ENCODE peak calls at places on chromosome 5, in seven cellular contexts. X is transverse colon; S is esophagus muscularis mucosa; M is lung; Y is naive thymus-derived CD4-positive, alpha-beta T cell; C is hepatocyte; D is pancreas. K is an unnamed sample. For H3K27me3 and H3K4me1, the result is how much of the 10 kb centered on the place peaks cover.

GRCh38 chr5:39177629-39177959 is 41.8 kb downstream of the FYB1 start:
- DNase-seq in S (peak), C (no peak), Y (peak), D (no peak), M (no peak), X (no peak), K (no peak)

GRCh38 chr5:115979628-115980041 is 17.4 kb downstream of the LVRN start:
- DNase-seq in M (no peak), Y (no peak), X (no peak), C (no peak), S (no peak), D (no peak), K (no peak)

GRCh38 chr5:17882760-17883488 is 248.7 kb downstream of the TAF11L14 start:
- DNase-seq in Y (no peak), M (no peak), S (no peak), D (no peak), C (peak), X (no peak), K (peak)

GRCh38 chr5:94524841-94525697 is 93.3 kb downstream of the KIAA0825 start:
- DNase-seq in D (no peak), C (peak), X (no peak), M (no peak), S (no peak), Y (peak), K (no peak)

GRCh38 chr5:128920345-128921215 is 44.7 kb upstream of the SLC27A6 start:
- DNase-seq in D (no peak), X (no peak), C (no peak), Y (no peak), S (no peak), M (no peak), K (peak)

GRCh38 chr5:81097733-81098132 is 135.4 kb upstream of the CKMT2 start:
- DNase-seq in C (no peak), D (no peak), S (no peak), Y (no peak), X (no peak), M (no peak), K (no peak)

GRCh38 chr5:42691413-42691861 is 65.2 kb upstream of the CCDC152 start:
- DNase-seq in M (no peak), C (peak), Y (no peak), X (no peak), S (no peak), D (no peak), K (peak)

GRCh38 chr5:95411476-95411875 is 20.3 kb downstream of the FAM81B start:
- DNase-seq in C (no peak), D (no peak), X (no peak), M (no peak), S (no peak), Y (no peak), K (no peak)

GRCh38 chr5:89283758-89284493 is 400.9 kb upstream of the MEF2C start:
- DNase-seq in Y (no peak), X (no peak), M (no peak), C (no peak), D (no peak), S (no peak), K (no peak)

GRCh38 chr5:60823574-60823973 is 20.5 kb downstream of the ELOVL7 start:
- DNase-seq in Y (no peak), X (no peak), M (no peak), C (no peak), S (no peak), D (no peak), K (no peak)

GRCh38 chr5:18394154-18394804 is 760.0 kb downstream of the TAF11L14 start:
- DNase-seq in S (no peak), C (peak), M (peak), Y (peak), X (peak), D (peak), K (peak)

GRCh38 chr5:113771483-113771882 is 258.0 kb downstream of the YTHDC2 start:
- DNase-seq in M (no peak), C (no peak), Y (no peak), S (peak), X (no peak), D (no peak), K (no peak)

GRCh38 chr5:68285075-68285827 is 69.7 kb downstream of the PIK3R1 start:
- DNase-seq in C (peak), S (no peak), Y (no peak), X (no peak), D (no peak), M (no peak), K (no peak)

GRCh38 chr5:96816430-96816939 is 8.7 kb upstream of the ERAP1 start:
- DNase-seq in M (no peak), S (no peak), Y (peak), X (peak), D (no peak), C (no peak), K (no peak)

GRCh38 chr5:173236531-173237501 is 1.8 kb upstream of the NKX2-5 start:
- DNase-seq in C (no peak), X (no peak), S (no peak), M (no peak), Y (peak), D (no peak), K (no peak)

GRCh38 chr5:150235548-150235895 is 45.7 kb downstream of the SLC6A7 start:
- DNase-seq in X (no peak), Y (no peak), D (no peak), C (no peak), S (no peak), M (no peak), K (no peak)

GRCh38 chr5:9698125-9698848 is 68.1 kb upstream of the TAS2R1 start:
- DNase-seq in M (no peak), Y (no peak), X (no peak), D (no peak), C (no peak), S (no peak), K (no peak)

GRCh38 chr5:136132087-136132486 is 558 bp upstream of the SMAD5 start:
- DNase-seq in D (no peak), Y (no peak), M (no peak), C (peak), X (peak), S (no peak), K (no peak)

GRCh38 chr5:4700082-4700481 is 440.0 kb upstream of the ADAMTS16 start:
- DNase-seq in M (peak), Y (no peak), D (peak), X (no peak), S (no peak), C (peak), K (peak)

GRCh38 chr5:78269088-78269703 is 25.3 kb downstream of the AP3B1 start:
- DNase-seq in X (no peak), M (no peak), Y (peak), S (no peak), C (no peak), D (no peak), K (no peak)

GRCh38 chr5:7317751-7318150 is 78.2 kb upstream of the ADCY2 start:
- DNase-seq in D (no peak), M (no peak), S (no peak), C (no peak), X (no peak), Y (no peak), K (no peak)

GRCh38 chr5:173498871-173499470 is 117.5 kb downstream of the BOD1 start:
- DNase-seq in D (peak), M (no peak), C (no peak), S (peak), X (no peak), Y (no peak), K (no peak)

GRCh38 chr5:109911731-109912130 is 222.0 kb downstream of the MAN2A1 start:
- DNase-seq in M (no peak), S (no peak), Y (no peak), X (no peak), D (no peak), C (no peak), K (no peak)

GRCh38 chr5:53059281-53059680 is 50.3 kb downstream of the MOCS2 start:
- DNase-seq in S (no peak), M (no peak), X (no peak), C (no peak), Y (no peak), D (no peak), K (no peak)

GRCh38 chr5:119315516-119315949 is 40.3 kb upstream of the TNFAIP8 start:
- DNase-seq in M (no peak), C (peak), S (no peak), X (no peak), Y (peak), D (no peak), K (no peak)

GRCh38 chr5:174472956-174473355 is 251.4 kb upstream of the MSX2 start:
- DNase-seq in X (no peak), M (no peak), S (no peak), Y (no peak), C (no peak), D (no peak), K (no peak)

GRCh38 chr5:74651710-74652109 is 11.2 kb upstream of the ENC1 start:
- DNase-seq in M (no peak), D (no peak), Y (no peak), C (no peak), S (peak), X (no peak), K (peak)

GRCh38 chr5:42990892-42991291 is 49.2 kb downstream of the ANXA2R start:
- DNase-seq in Y (no peak), M (no peak), C (no peak), S (no peak), D (no peak), X (no peak), K (no peak)

GRCh38 chr5:114243983-114244305 is 117.9 kb upstream of the KCNN2 start:
- DNase-seq in D (no peak), C (no peak), S (no peak), X (no peak), M (no peak), Y (no peak), K (no peak)

GRCh38 chr5:10528056-10528816 is 35.6 kb upstream of the ANKRD33B start:
- DNase-seq in X (no peak), Y (no peak), S (no peak), D (no peak), C (no peak), M (no peak), K (peak)

GRCh38 chr5:62585751-62586150 is 7.1 kb downstream of the LRRC70 start:
- DNase-seq in Y (no peak), M (no peak), S (no peak), X (no peak), D (no peak), C (no peak), K (no peak)

GRCh38 chr5:129771058-129771838 is 23.4 kb downstream of the MINAR2 start:
- DNase-seq in Y (peak), S (no peak), X (peak), M (peak), C (peak), D (peak), K (peak)

GRCh38 chr5:151202381-151203139 is 21.3 kb downstream of the CCDC69 start:
- DNase-seq in D (no peak), Y (no peak), M (peak), C (no peak), X (no peak), S (peak), K (peak)

GRCh38 chr5:178113141-178113787 is at the start of gene N4BP3:
- DNase-seq in D (peak), X (peak), C (peak), S (no peak), Y (peak), M (peak), K (peak)

GRCh38 chr5:150946351-150946905 is 41.6 kb upstream of the ZNF300 start:
- DNase-seq in M (peak), Y (no peak), S (peak), C (no peak), D (peak), X (peak), K (peak)

GRCh38 chr5:171953860-171954701 is 52.4 kb downstream of the FBXW11 start:
- DNase-seq in M (no peak), D (no peak), X (no peak), S (no peak), Y (no peak), C (peak), K (peak)

GRCh38 chr5:154479160-154479943 is 1.3 kb upstream of the HAND1 start:
- DNase-seq in C (no peak), D (no peak), X (no peak), S (no peak), Y (no peak), M (no peak), K (no peak)
- H3K27me3 ChIP-seq in C (half or more), D (half or more), X (half or more), S (half or more), Y (under half), M (under half), K (half or more)

GRCh38 chr5:59021837-59022514 is 439.1 kb downstream of the RAB3C start:
- DNase-seq in D (peak), C (no peak), M (peak), X (peak), S (no peak), Y (no peak), K (no peak)
- H3K4me1 ChIP-seq in D (under half), C (under half), M (under half), X (under half), S (under half), Y (under half), K (under half)

DNA sequence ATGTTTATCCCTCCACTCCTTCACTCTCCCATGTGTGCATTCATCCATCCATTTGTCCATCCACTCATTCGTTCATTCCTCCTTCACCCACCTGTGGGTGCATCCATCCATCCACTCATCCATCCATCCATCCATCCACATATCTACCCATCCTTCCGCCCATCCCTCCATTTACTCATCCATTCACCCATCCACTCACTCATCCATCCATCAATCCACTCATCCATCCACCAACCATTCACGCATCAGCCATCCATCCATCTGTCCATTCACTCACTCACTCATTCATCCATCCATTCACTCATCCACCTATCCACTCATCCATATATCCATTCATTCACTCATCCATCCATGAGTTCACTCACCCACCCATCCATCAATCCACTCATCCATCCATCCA is 7.3 kb downstream of the SLC9A3 start:
- DNase-seq in M (no peak), X (no peak), S (no peak), C (no peak), Y (no peak), D (no peak), K (no peak)
- H3K27me3 ChIP-seq in M (under half), X (under half), S (under half), C (under half), Y (under half), D (under half), K (half or more)

GRCh38 chr5:157541452-157542118 is 34.0 kb downstream of the ADAM19 start:
- DNase-seq in S (no peak), D (no peak), M (no peak), C (no peak), X (no peak), Y (no peak), K (no peak)

GRCh38 chr5:157542282-157542966 is 33.2 kb downstream of the ADAM19 start:
- DNase-seq in Y (no peak), D (no peak), X (no peak), S (no peak), C (no peak), M (no peak), K (no peak)

GRCh38 chr5:157545911-157546310 is 29.7 kb downstream of the ADAM19 start:
- DNase-seq in X (no peak), Y (no peak), M (no peak), C (no peak), D (no peak), S (no peak), K (no peak)

GRCh38 chr5:157544623-157544989 is 31.0 kb downstream of the ADAM19 start:
- DNase-seq in C (no peak), D (no peak), S (no peak), M (no peak), Y (no peak), X (no peak), K (no peak)

GRCh38 chr5:157543825-157544622 is 31.6 kb downstream of the ADAM19 start:
- DNase-seq in Y (no peak), S (no peak), C (no peak), X (no peak), M (no peak), D (no peak), K (no peak)
- H3K4me1 ChIP-seq in Y (under half), S (half or more), C (under half), X (half or more), M (half or more), D (under half), K (under half)

GRCh38 chr5:2761921-2762488 is 10.5 kb upstream of the IRX2 start:
- DNase-seq in S (no peak), C (no peak), M (no peak), X (no peak), Y (no peak), D (no peak), K (no peak)
- H3K27me3 ChIP-seq in S (under half), C (under half), M (under half), X (half or more), Y (under half), D (under half), K (under half)